ENCODE peak calls at places on chromosome 17, in eight cellular contexts. E, Z, A, I, Q, S, G and W are unnamed samples.

GRCh38 chr17:32331243-32332040 is 10.5 kb downstream of the C17orf75 start:
- DNase-seq in I (no peak), S (peak), Z (no peak), G (no peak), E (no peak), Q (no peak), A (no peak), W (no peak)

GRCh38 chr17:57624390-57624789 is 120.7 kb downstream of the CCDC182 start:
- DNase-seq in Z (no peak), G (no peak), S (no peak), Q (no peak), I (no peak), E (no peak), A (no peak), W (no peak)

GRCh38 chr17:41440531-41441033 is at the start of gene KRT38:
- DNase-seq in A (no peak), E (no peak), I (no peak), Q (no peak), S (no peak), G (no peak), Z (no peak), W (no peak)

GRCh38 chr17:83032781-83033180 is 46.6 kb upstream of the METRNL start:
- DNase-seq in S (no peak), A (no peak), E (no peak), Q (no peak), G (no peak), I (no peak), Z (no peak), W (no peak)

GRCh38 chr17:38329808-38330730 is 13.7 kb downstream of the GPR179 start:
- DNase-seq in Q (no peak), A (no peak), S (no peak), I (no peak), Z (no peak), G (no peak), E (no peak), W (no peak)

GRCh38 chr17:29215717-29216116 is 30.9 kb upstream of the CRYBA1 start:
- DNase-seq in I (no peak), E (no peak), G (peak), S (no peak), Z (no peak), Q (no peak), A (no peak), W (no peak)

GRCh38 chr17:45221081-45221996 is at the start of gene FMNL1:
- DNase-seq in I (no peak), S (peak), A (no peak), Z (no peak), Q (peak), E (peak), G (no peak), W (peak)

GRCh38 chr17:81309140-81309858 is 14.2 kb upstream of the SLC38A10 start:
- DNase-seq in S (peak), Z (peak), I (no peak), E (peak), G (peak), A (peak), Q (no peak), W (peak)

GRCh38 chr17:11981862-11982261 is 15.4 kb downstream of the ZNF18 start:
- DNase-seq in Z (no peak), G (no peak), E (no peak), S (no peak), Q (no peak), A (no peak), I (no peak), W (no peak)

GRCh38 chr17:50586421-50587247 is 26.1 kb downstream of the CACNA1G start:
- DNase-seq in Q (no peak), A (no peak), I (no peak), Z (no peak), G (no peak), S (no peak), E (peak), W (no peak)

GRCh38 chr17:27495460-27495859 is 39.2 kb downstream of the KSR1 start:
- DNase-seq in E (peak), Q (no peak), I (no peak), A (no peak), G (no peak), S (no peak), Z (no peak), W (no peak)

GRCh38 chr17:9021985-9022552 is 759 bp downstream of the NTN1 start:
- DNase-seq in A (no peak), Z (peak), G (peak), S (peak), E (peak), I (no peak), Q (no peak), W (no peak)

GRCh38 chr17:73797594-73798110 is 153.4 kb upstream of the SDK2 start:
- DNase-seq in I (no peak), Z (no peak), G (peak), Q (no peak), A (no peak), S (no peak), E (no peak), W (no peak)

GRCh38 chr17:14474591-14474990 is 173.7 kb downstream of the HS3ST3B1 start:
- DNase-seq in E (no peak), Q (no peak), Z (no peak), G (no peak), I (no peak), A (no peak), S (no peak), W (no peak)

GRCh38 chr17:78368348-78368747 is 8.5 kb upstream of the SOCS3 start:
- DNase-seq in E (no peak), A (no peak), Q (no peak), I (no peak), S (no peak), Z (no peak), G (no peak), W (no peak)

GRCh38 chr17:83173997-83174858 is 94.8 kb downstream of the METRNL start:
- DNase-seq in E (peak), S (no peak), Q (no peak), G (no peak), Z (no peak), A (no peak), I (no peak), W (no peak)

GRCh38 chr17:59963738-59964454 is 644 bp downstream of the RNFT1 start:
- DNase-seq in Q (peak), G (peak), I (peak), S (peak), Z (peak), A (peak), E (peak), W (peak)

GRCh38 chr17:50918071-50918932 is 52.1 kb upstream of the TOB1 start:
- DNase-seq in Z (no peak), E (no peak), A (no peak), Q (no peak), I (no peak), G (no peak), S (no peak), W (no peak)

GRCh38 chr17:11264183-11264871 is 23.3 kb downstream of the SHISA6 start:
- DNase-seq in Z (no peak), E (no peak), G (no peak), A (no peak), S (no peak), I (no peak), Q (no peak), W (no peak)

GRCh38 chr17:20999841-21000532 is 42.8 kb downstream of the USP22 start:
- DNase-seq in A (no peak), E (no peak), I (no peak), Q (no peak), S (no peak), Z (no peak), G (no peak), W (no peak)